ENCODE peak calls at places on chromosome 15, in ten cellular contexts. M is T1000, E is AG09319, V is NCI-H2171, W is left cardiac atrium, T is HEK293T, N is putamen, U is iPS DF 19.7, Z is astrocyte, G is LHCN-M2. J is an unnamed sample.

GRCh38 chr15:45458746-45459403 is 63.7 kb downstream of the SLC30A4 start:
- DNase-seq in W (peak), U (no peak), V (peak), N (peak), Z (no peak), T (peak), G (peak), E (no peak), M (no peak), J (peak)

GRCh38 chr15:31402511-31403056 is 75.9 kb downstream of the KLF13 start:
- DNase-seq in W (peak), U (no peak), T (no peak), N (no peak), M (peak), G (peak), V (peak), Z (no peak), E (no peak), J (no peak)

GRCh38 chr15:25242957-25243799 is 195.6 kb downstream of the UBE3A start:
- DNase-seq in U (no peak), V (no peak), W (peak), N (no peak), G (no peak), E (no peak), T (no peak), Z (no peak), M (no peak), J (no peak)

GRCh38 chr15:77497108-77497737 is 76.5 kb downstream of the HMG20A start:
- DNase-seq in G (peak), T (peak), W (peak), M (peak), E (peak), Z (peak), U (no peak), V (peak), N (peak), J (peak)

GRCh38 chr15:74540135-74540760 is 772 bp upstream of the ARID3B start:
- DNase-seq in Z (peak), E (no peak), W (no peak), G (peak), V (no peak), M (no peak), U (no peak), N (no peak), T (no peak), J (no peak)

GRCh38 chr15:31265871-31266711 is 60.5 kb upstream of the KLF13 start:
- DNase-seq in E (no peak), G (peak), M (no peak), N (no peak), W (no peak), T (no peak), U (no peak), V (no peak), Z (no peak), J (no peak)

GRCh38 chr15:53520867-53521525 is 238.5 kb downstream of the WDR72 start:
- DNase-seq in Z (peak), E (no peak), G (no peak), V (no peak), N (peak), T (no peak), M (no peak), U (no peak), W (no peak), J (no peak)

GRCh38 chr15:42059661-42060476 is 34.5 kb downstream of the PLA2G4D start:
- DNase-seq in E (no peak), G (peak), V (peak), Z (peak), U (no peak), N (no peak), T (peak), W (peak), M (no peak), J (peak)

GRCh38 chr15:65837301-65838283 is 31.7 kb upstream of the RAB11A start:
- DNase-seq in E (no peak), U (no peak), T (no peak), G (no peak), W (no peak), V (no peak), M (no peak), Z (no peak), N (no peak), J (no peak)

GRCh38 chr15:42239528-42240245 is 31.6 kb upstream of the VPS39 start:
- DNase-seq in W (no peak), U (no peak), T (no peak), M (no peak), N (no peak), G (no peak), E (no peak), Z (peak), V (no peak), J (no peak)

GRCh38 chr15:65363766-65364165 is 14.0 kb downstream of the IGDCC3 start:
- DNase-seq in T (no peak), U (no peak), W (no peak), M (no peak), V (no peak), E (no peak), Z (no peak), G (no peak), N (no peak), J (no peak)

GRCh38 chr15:34327906-34328305 is 9.7 kb downstream of the SLC12A6 start:
- DNase-seq in W (no peak), E (no peak), M (no peak), V (no peak), T (no peak), U (no peak), Z (no peak), G (no peak), N (no peak), J (no peak)

GRCh38 chr15:52331490-52332240 is 36.1 kb upstream of the MYO5C start:
- DNase-seq in V (no peak), M (peak), Z (peak), N (peak), E (no peak), G (peak), T (peak), W (no peak), U (no peak), J (peak)

GRCh38 chr15:98840010-98840409 is 167.6 kb downstream of the PGPEP1L start:
- DNase-seq in G (no peak), M (no peak), T (no peak), E (no peak), U (no peak), Z (no peak), V (no peak), W (no peak), N (no peak), J (no peak)

GRCh38 chr15:74433592-74434259 is at the start of gene SEMA7A:
- DNase-seq in N (peak), U (peak), E (no peak), V (peak), Z (peak), T (peak), G (peak), M (peak), W (peak), J (peak)

GRCh38 chr15:69661446-69661845 is 208.8 kb downstream of the RPLP1 start:
- DNase-seq in M (no peak), Z (no peak), W (no peak), E (no peak), G (no peak), U (no peak), N (no peak), V (no peak), T (no peak), J (no peak)

GRCh38 chr15:99436472-99437314 is 129.1 kb upstream of the MEF2A start:
- DNase-seq in G (no peak), T (no peak), E (no peak), Z (no peak), V (no peak), U (no peak), W (no peak), M (no peak), N (no peak), J (no peak)

GRCh38 chr15:71658827-71659729 is 151.3 kb upstream of the NR2E3 start:
- DNase-seq in E (no peak), W (no peak), N (no peak), G (no peak), U (no peak), V (no peak), M (no peak), T (no peak), Z (no peak), J (no peak)

J was measured in PC-9.